ENCODE peak calls at places on chromosome 4, in nine cellular contexts. One of them, this sample, is unnamed.
A peak's percentile ranks its signal among the peaks of the same experiment; 100 is the strongest.

GRCh38 chr4:169244210-169244609 is 26.5 kb downstream of the SH3RF1 start:
- DNase-seq in CD8-positive, alpha-beta T cell: no peak
- DNase-seq in HCT116: no peak
- DNase-seq in iPS DF 6.9: no peak
- DNase-seq in left lung: no peak
- DNase-seq in psoas muscle: no peak
- DNase-seq in H7: no peak
- DNase-seq in cardiac muscle cell: peak; percentile 49
- DNase-seq in HL-60: no peak
- DNase-seq in this sample: no peak

GRCh38 chr4:38837849-38838248 is 18.8 kb downstream of the TLR6 start:
- DNase-seq in CD8-positive, alpha-beta T cell: no peak
- DNase-seq in HCT116: no peak
- DNase-seq in iPS DF 6.9: no peak
- DNase-seq in left lung: no peak
- DNase-seq in psoas muscle: no peak
- DNase-seq in H7: no peak
- DNase-seq in cardiac muscle cell: peak; percentile 58
- DNase-seq in HL-60: no peak
- DNase-seq in this sample: no peak

GRCh38 chr4:111943796-111944203 is 201.5 kb upstream of the FAM241A start:
- DNase-seq in CD8-positive, alpha-beta T cell: no peak
- DNase-seq in HCT116: peak; percentile 66
- DNase-seq in iPS DF 6.9: peak; percentile 33
- DNase-seq in left lung: peak; percentile 39
- DNase-seq in psoas muscle: no peak
- DNase-seq in H7: peak; percentile 27
- DNase-seq in cardiac muscle cell: peak; percentile 31
- DNase-seq in HL-60: no peak
- DNase-seq in this sample: peak; percentile 54

GRCh38 chr4:128770807-128771206 is 38.7 kb upstream of the JADE1 start:
- DNase-seq in CD8-positive, alpha-beta T cell: no peak
- DNase-seq in HCT116: no peak
- DNase-seq in iPS DF 6.9: no peak
- DNase-seq in left lung: no peak
- DNase-seq in psoas muscle: no peak
- DNase-seq in H7: no peak
- DNase-seq in cardiac muscle cell: no peak
- DNase-seq in HL-60: no peak
- DNase-seq in this sample: peak; percentile 14

GRCh38 chr4:40232610-40233009 is 35.8 kb downstream of the RHOH start:
- DNase-seq in CD8-positive, alpha-beta T cell: no peak
- DNase-seq in HCT116: no peak
- DNase-seq in iPS DF 6.9: no peak
- DNase-seq in left lung: no peak
- DNase-seq in psoas muscle: no peak
- DNase-seq in H7: no peak
- DNase-seq in cardiac muscle cell: no peak
- DNase-seq in HL-60: no peak
- DNase-seq in this sample: no peak

GRCh38 chr4:156786713-156787112 is 184.9 kb downstream of the PDGFC start:
- DNase-seq in CD8-positive, alpha-beta T cell: no peak
- DNase-seq in HCT116: no peak
- DNase-seq in iPS DF 6.9: no peak
- DNase-seq in left lung: no peak
- DNase-seq in psoas muscle: no peak
- DNase-seq in H7: no peak
- DNase-seq in cardiac muscle cell: no peak
- DNase-seq in HL-60: no peak
- DNase-seq in this sample: no peak

GRCh38 chr4:109079731-109080130 is 222.7 kb downstream of the COL25A1 start:
- DNase-seq in CD8-positive, alpha-beta T cell: no peak
- DNase-seq in HCT116: no peak
- DNase-seq in iPS DF 6.9: no peak
- DNase-seq in left lung: no peak
- DNase-seq in psoas muscle: no peak
- DNase-seq in H7: no peak
- DNase-seq in cardiac muscle cell: peak; percentile 53
- DNase-seq in HL-60: peak; percentile 25
- DNase-seq in this sample: peak; percentile 1

GRCh38 chr4:109702950-109703663 is at the start of gene CASP6:
- DNase-seq in CD8-positive, alpha-beta T cell: peak; percentile 77
- DNase-seq in HCT116: peak; percentile 51
- DNase-seq in iPS DF 6.9: peak; percentile 47
- DNase-seq in left lung: peak; percentile 98
- DNase-seq in psoas muscle: peak; percentile 89
- DNase-seq in H7: peak; percentile 91
- DNase-seq in cardiac muscle cell: peak; percentile 83
- DNase-seq in HL-60: peak; percentile 47
- DNase-seq in this sample: peak; percentile 69

GRCh38 chr4:139963708-139964107 is 190.3 kb downstream of the MAML3 start:
- DNase-seq in CD8-positive, alpha-beta T cell: no peak
- DNase-seq in HCT116: no peak
- DNase-seq in iPS DF 6.9: no peak
- DNase-seq in left lung: no peak
- DNase-seq in psoas muscle: no peak
- DNase-seq in H7: no peak
- DNase-seq in cardiac muscle cell: no peak
- DNase-seq in HL-60: no peak
- DNase-seq in this sample: no peak

GRCh38 chr4:114598191-114599121 is at the start of gene UGT8:
- DNase-seq in CD8-positive, alpha-beta T cell: peak; percentile 23
- DNase-seq in HCT116: peak; percentile 35
- DNase-seq in iPS DF 6.9: peak; percentile 43
- DNase-seq in left lung: peak; percentile 87
- DNase-seq in psoas muscle: peak; percentile 51
- DNase-seq in H7: peak; percentile 77
- DNase-seq in cardiac muscle cell: peak; percentile 22
- DNase-seq in HL-60: no peak
- DNase-seq in this sample: peak; percentile 4

GRCh38 chr4:3389186-3389878 is 52.4 kb upstream of the HGFAC start:
- DNase-seq in CD8-positive, alpha-beta T cell: no peak
- DNase-seq in HCT116: no peak
- DNase-seq in iPS DF 6.9: no peak
- DNase-seq in left lung: peak; percentile 69
- DNase-seq in psoas muscle: no peak
- DNase-seq in H7: peak; percentile 57
- DNase-seq in cardiac muscle cell: no peak
- DNase-seq in HL-60: peak; percentile 41
- DNase-seq in this sample: no peak

GRCh38 chr4:3389879-3390840 is 51.6 kb upstream of the HGFAC start:
- DNase-seq in CD8-positive, alpha-beta T cell: no peak
- DNase-seq in HCT116: no peak
- DNase-seq in iPS DF 6.9: no peak
- DNase-seq in left lung: no peak
- DNase-seq in psoas muscle: no peak
- DNase-seq in H7: peak; percentile 82
- DNase-seq in cardiac muscle cell: no peak
- DNase-seq in HL-60: no peak
- DNase-seq in this sample: no peak

GRCh38 chr4:3387943-3388348 is 53.8 kb upstream of the HGFAC start:
- DNase-seq in CD8-positive, alpha-beta T cell: no peak
- DNase-seq in HCT116: no peak
- DNase-seq in iPS DF 6.9: no peak
- DNase-seq in left lung: peak; percentile 92
- DNase-seq in psoas muscle: peak; percentile 90
- DNase-seq in H7: peak; percentile 81
- DNase-seq in cardiac muscle cell: peak; percentile 27
- DNase-seq in HL-60: peak; percentile 81
- DNase-seq in this sample: peak; percentile 26

GRCh38 chr4:3387154-3387942 is 54.4 kb upstream of the HGFAC start:
- DNase-seq in CD8-positive, alpha-beta T cell: no peak
- DNase-seq in HCT116: no peak
- DNase-seq in iPS DF 6.9: no peak
- DNase-seq in left lung: peak; percentile 59
- DNase-seq in psoas muscle: no peak
- DNase-seq in H7: peak; percentile 66
- DNase-seq in cardiac muscle cell: no peak
- DNase-seq in HL-60: no peak
- DNase-seq in this sample: no peak

DNA sequence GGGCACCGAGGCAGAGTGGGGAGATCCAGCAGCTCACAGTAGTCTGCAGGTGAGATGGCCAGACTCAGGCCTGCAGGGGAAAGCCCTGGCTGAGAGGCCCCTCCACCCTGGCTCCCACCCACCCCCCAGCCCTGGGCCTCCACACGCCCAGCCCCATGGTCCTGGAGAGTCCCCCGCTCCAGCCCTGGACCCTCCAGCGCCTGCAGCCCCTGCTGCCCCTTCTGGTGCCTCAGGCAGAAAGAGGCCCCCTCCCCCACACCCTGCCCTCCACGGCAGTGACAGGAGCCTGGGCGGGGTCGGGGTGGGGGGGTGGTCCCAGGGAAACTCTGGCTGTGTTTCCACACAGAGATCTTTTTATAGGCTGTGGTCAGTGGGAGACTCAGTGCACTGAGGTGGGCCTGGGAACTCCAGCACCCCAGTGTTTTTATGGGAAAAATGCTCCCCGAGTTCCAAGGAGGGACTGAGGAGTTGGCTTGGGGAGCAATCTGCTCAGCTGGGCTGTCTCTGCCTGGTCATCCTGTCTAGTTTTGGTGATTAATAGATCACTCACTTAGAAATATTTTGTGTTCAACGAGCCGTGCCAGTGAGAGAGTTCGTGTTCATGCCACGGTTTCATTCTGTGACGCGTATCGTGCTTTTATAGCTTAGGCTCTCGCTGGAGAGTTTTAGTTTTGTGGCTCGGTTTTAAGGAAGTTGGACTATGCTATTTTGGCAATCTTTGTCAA is 53.1 kb upstream of the HGFAC start:
- DNase-seq in CD8-positive, alpha-beta T cell: no peak
- DNase-seq in HCT116: no peak
- DNase-seq in iPS DF 6.9: no peak
- DNase-seq in left lung: no peak
- DNase-seq in psoas muscle: no peak
- DNase-seq in H7: peak; percentile 82
- DNase-seq in cardiac muscle cell: peak; percentile 55
- DNase-seq in HL-60: no peak
- DNase-seq in this sample: peak; percentile 79
- H3K4me3 ChIP-seq in CD8-positive, alpha-beta T cell: no peak overlapping the region
- H3K4me3 ChIP-seq in HCT116: no peak overlapping the region
- H3K4me3 ChIP-seq in iPS DF 6.9: no peak overlapping the region
- H3K4me3 ChIP-seq in left lung: peak overlapping the region; percentile 16
- H3K4me3 ChIP-seq in psoas muscle: peak overlapping the region; percentile 41
- H3K4me3 ChIP-seq in H7: no peak overlapping the region
- H3K4me3 ChIP-seq in cardiac muscle cell: no peak overlapping the region
- H3K4me3 ChIP-seq in HL-60: peak overlapping the region; percentile 1
- H3K4me3 ChIP-seq in this sample: peak overlapping the region; percentile 49

GRCh38 chr4:21678711-21679110 is 269.9 kb downstream of the KCNIP4 start:
- DNase-seq in CD8-positive, alpha-beta T cell: no peak
- DNase-seq in HCT116: no peak
- DNase-seq in iPS DF 6.9: no peak
- DNase-seq in left lung: no peak
- DNase-seq in psoas muscle: no peak
- DNase-seq in H7: no peak
- DNase-seq in cardiac muscle cell: no peak
- DNase-seq in HL-60: no peak
- DNase-seq in this sample: no peak

DNA sequence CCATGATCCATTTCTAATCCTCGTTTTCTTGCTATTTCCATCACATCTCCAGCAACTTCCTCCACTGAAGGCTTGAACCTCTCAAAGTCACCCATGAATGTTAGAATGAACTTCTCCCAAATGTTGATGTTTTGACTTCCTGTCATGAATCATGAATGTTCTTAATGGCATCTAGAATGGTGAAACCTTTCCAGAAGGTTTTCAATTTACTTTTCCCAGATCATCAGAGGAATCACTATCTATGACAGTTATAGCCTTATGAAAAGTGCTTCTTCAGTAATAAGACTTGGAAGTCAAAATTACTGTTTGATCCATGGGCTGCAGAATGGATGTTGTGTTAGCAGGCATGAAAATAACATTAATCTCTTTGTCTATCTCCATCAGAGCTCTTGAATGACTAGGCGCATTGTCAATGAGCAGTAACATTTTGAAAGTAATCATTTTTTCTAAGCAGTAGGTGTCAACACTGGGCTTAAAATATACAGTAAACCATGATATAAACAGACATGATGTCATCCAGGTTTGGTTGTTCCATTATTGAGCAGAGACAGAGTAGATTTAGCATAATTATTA is 268.2 kb downstream of the KCNIP4 start:
- DNase-seq in CD8-positive, alpha-beta T cell: no peak
- DNase-seq in HCT116: no peak
- DNase-seq in iPS DF 6.9: no peak
- DNase-seq in left lung: no peak
- DNase-seq in psoas muscle: no peak
- DNase-seq in H7: no peak
- DNase-seq in cardiac muscle cell: no peak
- DNase-seq in HL-60: no peak
- DNase-seq in this sample: no peak
- H3K4me3 ChIP-seq in CD8-positive, alpha-beta T cell: no peak overlapping the region
- H3K4me3 ChIP-seq in HCT116: no peak overlapping the region
- H3K4me3 ChIP-seq in iPS DF 6.9: no peak overlapping the region
- H3K4me3 ChIP-seq in left lung: no peak overlapping the region
- H3K4me3 ChIP-seq in psoas muscle: no peak overlapping the region
- H3K4me3 ChIP-seq in H7: no peak overlapping the region
- H3K4me3 ChIP-seq in cardiac muscle cell: no peak overlapping the region
- H3K4me3 ChIP-seq in HL-60: no peak overlapping the region
- H3K4me3 ChIP-seq in this sample: no peak overlapping the region

GRCh38 chr4:103948244-103949018 is 228.6 kb upstream of the TACR3 start:
- DNase-seq in CD8-positive, alpha-beta T cell: no peak
- DNase-seq in HCT116: no peak
- DNase-seq in iPS DF 6.9: no peak
- DNase-seq in left lung: no peak
- DNase-seq in psoas muscle: no peak
- DNase-seq in H7: no peak
- DNase-seq in cardiac muscle cell: no peak
- DNase-seq in HL-60: no peak
- DNase-seq in this sample: no peak
- H3K4me3 ChIP-seq in CD8-positive, alpha-beta T cell: no peak overlapping the region
- H3K4me3 ChIP-seq in HCT116: no peak overlapping the region
- H3K4me3 ChIP-seq in iPS DF 6.9: no peak overlapping the region
- H3K4me3 ChIP-seq in left lung: no peak overlapping the region
- H3K4me3 ChIP-seq in psoas muscle: no peak overlapping the region
- H3K4me3 ChIP-seq in H7: no peak overlapping the region
- H3K4me3 ChIP-seq in cardiac muscle cell: no peak overlapping the region
- H3K4me3 ChIP-seq in HL-60: no peak overlapping the region
- H3K4me3 ChIP-seq in this sample: no peak overlapping the region

DNA sequence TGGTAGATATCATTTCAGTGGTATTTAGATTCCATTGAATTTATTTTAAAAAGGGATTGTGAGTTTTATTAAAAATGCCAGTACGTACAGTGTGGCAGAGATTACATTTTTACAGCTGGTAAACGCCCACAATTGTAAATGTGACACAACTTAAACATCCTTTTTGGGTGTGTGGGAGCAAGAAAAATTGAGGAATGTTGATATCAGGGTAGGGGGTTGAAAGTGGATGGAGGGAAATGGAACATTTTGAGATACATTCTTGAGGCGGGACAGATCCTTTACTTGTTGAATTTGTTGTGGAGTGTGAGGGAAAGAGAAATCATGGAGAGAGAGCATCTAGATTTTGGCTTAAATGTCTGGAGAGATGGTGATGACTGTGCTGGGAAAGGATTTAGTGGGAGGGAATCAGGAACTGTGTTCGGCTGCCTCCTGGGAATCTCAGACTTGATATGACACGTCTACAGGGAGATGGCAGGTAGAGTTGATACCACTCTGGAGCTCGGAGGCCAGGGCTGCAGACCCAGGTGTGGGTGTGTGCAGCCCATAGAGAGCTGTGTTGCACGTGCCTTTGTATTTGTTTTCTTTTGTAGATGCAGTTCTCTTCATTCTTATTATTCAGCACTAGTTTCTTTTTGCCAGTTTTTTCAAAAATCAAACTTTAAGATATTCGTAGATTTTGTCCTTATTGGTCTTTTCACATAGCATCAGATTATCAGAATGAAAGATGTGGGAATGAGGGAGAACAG is 10.8 kb downstream of the TMEM131L start:
- DNase-seq in CD8-positive, alpha-beta T cell: no peak
- DNase-seq in HCT116: no peak
- DNase-seq in iPS DF 6.9: no peak
- DNase-seq in left lung: no peak
- DNase-seq in psoas muscle: no peak
- DNase-seq in H7: no peak
- DNase-seq in cardiac muscle cell: no peak
- DNase-seq in HL-60: no peak
- DNase-seq in this sample: no peak
- H3K4me3 ChIP-seq in CD8-positive, alpha-beta T cell: no peak overlapping the region
- H3K4me3 ChIP-seq in HCT116: no peak overlapping the region
- H3K4me3 ChIP-seq in iPS DF 6.9: no peak overlapping the region
- H3K4me3 ChIP-seq in left lung: no peak overlapping the region
- H3K4me3 ChIP-seq in psoas muscle: no peak overlapping the region
- H3K4me3 ChIP-seq in H7: no peak overlapping the region
- H3K4me3 ChIP-seq in cardiac muscle cell: no peak overlapping the region
- H3K4me3 ChIP-seq in HL-60: no peak overlapping the region
- H3K4me3 ChIP-seq in this sample: no peak overlapping the region

This sample was measured in AG10803.